ENCODE peak calls at places on chromosomes 13 and 19, in four cellular contexts. One of them, this sample, is unnamed.

GRCh38 chr13:36282818-36283432 is 14.7 kb downstream of the CCDC169 start:
- DNase-seq in GM12878: no peak
- DNase-seq in H1: no peak
- DNase-seq in HepG2: peak
- DNase-seq in this sample: no peak

GRCh38 chr19:47066376-47067214 is 18.2 kb upstream of the TMEM160 start:
- DNase-seq in GM12878: no peak
- DNase-seq in H1: no peak
- DNase-seq in HepG2: no peak
- DNase-seq in this sample: no peak

GRCh38 chr13:24834902-24835510 is 71.0 kb downstream of the RNF17 start:
- DNase-seq in GM12878: no peak
- DNase-seq in H1: no peak
- DNase-seq in HepG2: no peak
- DNase-seq in this sample: no peak

GRCh38 chr19:7223429-7223828 is 70.8 kb downstream of the INSR start:
- DNase-seq in GM12878: no peak
- DNase-seq in H1: no peak
- DNase-seq in HepG2: no peak
- DNase-seq in this sample: no peak

GRCh38 chr19:38788478-38789243 is at the start of gene LGALS7B:
- DNase-seq in GM12878: no peak
- DNase-seq in H1: no peak
- DNase-seq in HepG2: no peak
- DNase-seq in this sample: no peak

GRCh38 chr19:30097746-30098280 is 155.8 kb downstream of the URI1 start:
- DNase-seq in GM12878: no peak
- DNase-seq in H1: no peak
- DNase-seq in HepG2: no peak
- DNase-seq in this sample: no peak

GRCh38 chr13:50650478-50650877 is 193.0 kb downstream of the DLEU7 start:
- DNase-seq in GM12878: no peak
- DNase-seq in H1: no peak
- DNase-seq in HepG2: no peak
- DNase-seq in this sample: no peak

GRCh38 chr19:38213911-38214625 is 10.0 kb downstream of the DPF1 start:
- DNase-seq in GM12878: peak
- DNase-seq in H1: no peak
- DNase-seq in HepG2: no peak
- DNase-seq in this sample: no peak

GRCh38 chr13:50344717-50345116 is 329.5 kb downstream of the KCNRG start:
- DNase-seq in GM12878: no peak
- DNase-seq in H1: no peak
- DNase-seq in HepG2: no peak
- DNase-seq in this sample: no peak

GRCh38 chr13:77422724-77423123 is 95.8 kb upstream of the MYCBP2 start:
- DNase-seq in GM12878: no peak
- DNase-seq in H1: no peak
- DNase-seq in HepG2: no peak
- DNase-seq in this sample: no peak

GRCh38 chr13:90717451-90717936 is 630.0 kb upstream of the MIR17HG start:
- DNase-seq in GM12878: no peak
- DNase-seq in H1: no peak
- DNase-seq in HepG2: no peak
- DNase-seq in this sample: no peak

GRCh38 chr13:93740334-93740733 is 513.7 kb downstream of the GPC6 start:
- DNase-seq in GM12878: no peak
- DNase-seq in H1: no peak
- DNase-seq in HepG2: no peak
- DNase-seq in this sample: no peak

GRCh38 chr13:24066405-24067292 is 93.9 kb upstream of the SPATA13 start:
- DNase-seq in GM12878: no peak
- DNase-seq in H1: no peak
- DNase-seq in HepG2: no peak
- DNase-seq in this sample: peak

GRCh38 chr13:109012115-109012514 is 382.7 kb downstream of the MYO16 start:
- DNase-seq in GM12878: no peak
- DNase-seq in H1: no peak
- DNase-seq in HepG2: no peak
- DNase-seq in this sample: no peak

GRCh38 chr19:55384576-55385235 is 614 bp upstream of the TMEM238 start:
- DNase-seq in GM12878: no peak
- DNase-seq in H1: peak
- DNase-seq in HepG2: no peak
- DNase-seq in this sample: no peak

GRCh38 chr13:45974500-45974899 is 78.0 kb downstream of the ZC3H13 start:
- DNase-seq in GM12878: no peak
- DNase-seq in H1: no peak
- DNase-seq in HepG2: no peak
- DNase-seq in this sample: no peak

GRCh38 chr19:13850910-13851753 is 25.8 kb upstream of the NANOS3 start:
- DNase-seq in GM12878: no peak
- DNase-seq in H1: no peak
- DNase-seq in HepG2: peak
- DNase-seq in this sample: no peak

GRCh38 chr19:24086974-24087595 is at the start of gene ZNF254:
- DNase-seq in GM12878: peak
- DNase-seq in H1: peak
- DNase-seq in HepG2: no peak
- DNase-seq in this sample: peak

GRCh38 chr13:50731400-50731799 is 112.1 kb downstream of the DLEU7 start:
- DNase-seq in GM12878: peak
- DNase-seq in H1: no peak
- DNase-seq in HepG2: no peak
- DNase-seq in this sample: no peak

GRCh38 chr13:92719868-92720267 is 506.7 kb upstream of the GPC6 start:
- DNase-seq in GM12878: no peak
- DNase-seq in H1: no peak
- DNase-seq in HepG2: no peak
- DNase-seq in this sample: peak

GRCh38 chr19:19111138-19111835 is 27.0 kb downstream of the TMEM161A start:
- DNase-seq in GM12878: no peak
- DNase-seq in H1: no peak
- DNase-seq in HepG2: no peak
- DNase-seq in this sample: no peak

GRCh38 chr13:112992931-112993700 is 24.1 kb downstream of the MCF2L start:
- DNase-seq in GM12878: no peak
- DNase-seq in H1: no peak
- DNase-seq in HepG2: no peak
- DNase-seq in this sample: no peak

GRCh38 chr13:97231832-97232201 is 9.7 kb downstream of the MBNL2 start:
- DNase-seq in GM12878: no peak
- DNase-seq in H1: no peak
- DNase-seq in HepG2: no peak
- DNase-seq in this sample: no peak

GRCh38 chr13:43977911-43978310 is 98.2 kb downstream of the LACC1 start:
- DNase-seq in GM12878: no peak
- DNase-seq in H1: no peak
- DNase-seq in HepG2: no peak
- DNase-seq in this sample: no peak

GRCh38 chr13:102879793-102880499 is 34.1 kb downstream of the ERCC5 start:
- DNase-seq in GM12878: no peak
- DNase-seq in H1: no peak
- DNase-seq in HepG2: no peak
- DNase-seq in this sample: no peak

GRCh38 chr19:12711187-12711586 is 12.5 kb downstream of the TNPO2 start:
- DNase-seq in GM12878: no peak
- DNase-seq in H1: no peak
- DNase-seq in HepG2: no peak
- DNase-seq in this sample: no peak

GRCh38 chr13:36630181-36630806 is 43.5 kb upstream of the SERTM1 start:
- DNase-seq in GM12878: no peak
- DNase-seq in H1: no peak
- DNase-seq in HepG2: no peak
- DNase-seq in this sample: no peak

GRCh38 chr13:98105929-98106336 is 37.0 kb upstream of the FARP1 start:
- DNase-seq in GM12878: no peak
- DNase-seq in H1: no peak
- DNase-seq in HepG2: peak
- DNase-seq in this sample: no peak

GRCh38 chr13:84497613-84498012 is 615.3 kb upstream of the SLITRK1 start:
- DNase-seq in GM12878: no peak
- DNase-seq in H1: no peak
- DNase-seq in HepG2: no peak
- DNase-seq in this sample: no peak

GRCh38 chr19:15923702-15924101 is 10.6 kb downstream of the CYP4F11 start:
- DNase-seq in GM12878: no peak
- DNase-seq in H1: no peak
- DNase-seq in HepG2: no peak
- DNase-seq in this sample: no peak

GRCh38 chr19:7637374-7638256 is 705 bp downstream of the STXBP2 start:
- DNase-seq in GM12878: no peak
- DNase-seq in H1: no peak
- DNase-seq in HepG2: no peak
- DNase-seq in this sample: no peak

GRCh38 chr13:21661097-21661496 is 9.8 kb upstream of the FGF9 start:
- DNase-seq in GM12878: no peak
- DNase-seq in H1: no peak
- DNase-seq in HepG2: no peak
- DNase-seq in this sample: no peak

GRCh38 chr13:34941436-34941834 is 635 bp upstream of the NBEA start:
- DNase-seq in GM12878: no peak
- DNase-seq in H1: no peak
- DNase-seq in HepG2: no peak
- DNase-seq in this sample: no peak

GRCh38 chr19:12779162-12779993 is 4.0 kb upstream of the HOOK2 start:
- DNase-seq in GM12878: no peak
- DNase-seq in H1: no peak
- DNase-seq in HepG2: peak
- DNase-seq in this sample: no peak

GRCh38 chr13:99327133-99327532 is 19.9 kb upstream of the GPR183 start:
- DNase-seq in GM12878: no peak
- DNase-seq in H1: no peak
- DNase-seq in HepG2: no peak
- DNase-seq in this sample: no peak

GRCh38 chr13:99331881-99332293 is 24.7 kb upstream of the GPR183 start:
- DNase-seq in GM12878: peak
- DNase-seq in H1: peak
- DNase-seq in HepG2: no peak
- DNase-seq in this sample: no peak

GRCh38 chr13:99330942-99331341 is 23.7 kb upstream of the GPR183 start:
- DNase-seq in GM12878: no peak
- DNase-seq in H1: peak
- DNase-seq in HepG2: no peak
- DNase-seq in this sample: no peak

GRCh38 chr13:99327761-99328160 is 20.6 kb upstream of the GPR183 start:
- DNase-seq in GM12878: no peak
- DNase-seq in H1: no peak
- DNase-seq in HepG2: no peak
- DNase-seq in this sample: no peak

GRCh38 chr13:99329477-99329876 is 22.3 kb upstream of the GPR183 start:
- DNase-seq in GM12878: no peak
- DNase-seq in H1: no peak
- DNase-seq in HepG2: no peak
- DNase-seq in this sample: no peak
- TF ChIP-seq SUZ12 in GM12878: no peak
- TF ChIP-seq SUZ12 in H1: no peak
- TF ChIP-seq SUZ12 in HepG2: no peak
- TF ChIP-seq SUZ12 in this sample: no peak

DNA sequence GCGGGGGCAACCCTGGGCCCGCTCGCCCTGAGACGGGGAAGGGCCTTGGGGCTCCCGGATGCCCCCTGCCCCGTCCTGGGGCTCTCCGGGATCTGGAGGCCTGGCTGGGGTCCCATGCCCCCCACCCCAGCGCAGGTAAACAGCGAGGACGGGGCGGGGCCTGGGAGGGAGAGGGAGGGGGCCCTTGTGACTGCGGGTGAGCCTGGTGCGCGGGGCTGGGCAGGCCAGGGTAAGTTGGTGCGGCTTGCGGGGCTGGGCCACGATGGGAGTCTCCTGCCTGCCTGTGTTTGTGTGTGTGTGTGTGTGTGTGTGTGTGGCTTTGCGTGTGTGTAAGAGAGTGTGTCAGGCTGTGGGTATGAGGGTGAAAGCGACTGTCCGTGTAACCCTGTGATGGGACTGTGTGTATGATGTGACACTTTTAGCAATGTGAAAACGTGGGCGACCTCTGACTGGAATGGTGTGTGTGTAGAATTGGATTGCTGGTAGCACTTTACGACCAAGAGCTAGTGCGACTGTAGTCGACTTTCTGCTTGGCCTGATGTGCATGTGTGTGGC is 426 bp downstream of the KLC3 start:
- DNase-seq in GM12878: no peak
- DNase-seq in H1: no peak
- DNase-seq in HepG2: no peak
- DNase-seq in this sample: no peak
- H3K4me3 ChIP-seq in GM12878: peak
- H3K4me3 ChIP-seq in H1: peak
- H3K4me3 ChIP-seq in HepG2: peak
- H3K4me3 ChIP-seq in this sample: peak

DNA sequence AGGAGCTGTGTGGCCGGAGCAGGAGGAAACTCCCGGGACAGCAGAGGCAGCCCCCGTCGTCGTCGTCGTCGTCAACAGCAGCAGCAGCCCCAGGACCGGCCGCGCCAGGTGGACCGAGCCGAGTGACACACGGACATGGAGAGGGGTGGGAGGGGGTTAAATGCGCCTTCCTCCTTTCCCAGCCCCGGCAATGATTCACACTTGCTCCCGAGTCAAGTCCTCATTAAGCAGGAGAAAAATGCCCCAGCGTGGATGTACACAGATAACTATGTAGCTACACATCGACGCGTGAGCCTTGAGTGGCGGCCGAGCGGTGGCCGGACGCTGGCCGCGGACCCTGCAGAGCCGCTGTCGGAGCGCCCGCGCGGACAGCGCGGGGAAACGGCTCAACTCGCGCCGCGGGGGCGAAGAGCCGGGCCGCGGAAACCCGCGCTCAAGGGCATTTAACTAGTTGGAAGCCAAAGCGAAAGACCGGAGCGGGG is 645 bp downstream of the UBL3 start:
- DNase-seq in GM12878: no peak
- DNase-seq in H1: peak
- DNase-seq in HepG2: peak
- DNase-seq in this sample: no peak
- TF ChIP-seq SUZ12 in GM12878: no peak
- TF ChIP-seq SUZ12 in H1: no peak
- TF ChIP-seq SUZ12 in HepG2: no peak
- TF ChIP-seq SUZ12 in this sample: no peak

DNA sequence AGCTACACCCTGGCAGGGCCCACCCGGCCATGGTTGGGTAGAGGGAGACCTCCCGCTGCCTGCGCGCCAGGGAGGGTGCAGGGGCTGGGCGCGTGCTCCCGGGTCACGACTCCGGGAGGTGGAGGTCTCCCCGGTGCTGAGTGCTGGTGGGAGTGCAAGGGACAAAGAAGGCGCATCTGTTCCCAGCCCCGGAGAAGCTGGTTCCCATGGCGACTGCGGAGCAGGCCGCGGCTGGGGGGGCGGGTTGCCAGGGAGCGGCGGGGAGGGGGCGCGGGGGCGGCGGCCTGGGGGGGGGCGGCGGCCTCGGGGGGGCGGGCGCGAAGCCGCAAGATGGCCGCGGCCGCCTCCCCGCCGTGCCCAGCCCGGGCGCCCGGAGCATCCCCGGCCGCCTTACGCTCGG is 1.2 kb downstream of the CBARP start:
- DNase-seq in GM12878: no peak
- DNase-seq in H1: peak
- DNase-seq in HepG2: no peak
- DNase-seq in this sample: no peak
- H3K4me3 ChIP-seq in GM12878: no peak
- H3K4me3 ChIP-seq in H1: peak
- H3K4me3 ChIP-seq in HepG2: no peak
- H3K4me3 ChIP-seq in this sample: peak